ENCODE peak calls at places on chromosome 16, in five cellular contexts. Z is posterior vena cava, O is dermis microvascular lymphatic vessel endothelial cell, L is putamen, S is fibroblast of mammary gland. E is an unnamed sample.

GRCh38 chr16:1857433-1858097 is 14.4 kb downstream of the MEIOB start:
- DNase-seq in Z (no peak), O (no peak), L (no peak), S (no peak), E (no peak)

GRCh38 chr16:50281391-50282009 is 15.1 kb downstream of the ADCY7 start:
- DNase-seq in Z (peak), O (no peak), L (no peak), S (no peak), E (no peak)

GRCh38 chr16:67957622-67958021 is 10.8 kb downstream of the SLC12A4 start:
- DNase-seq in Z (no peak), O (no peak), L (no peak), S (no peak), E (no peak)

GRCh38 chr16:78436023-78436422 is 336.6 kb downstream of the WWOX start:
- DNase-seq in Z (no peak), O (no peak), L (no peak), S (no peak), E (no peak)

GRCh38 chr16:89108412-89108811 is 14.8 kb downstream of the ACSF3 start:
- DNase-seq in Z (no peak), O (no peak), L (no peak), S (no peak), E (no peak)

GRCh38 chr16:58123896-58124600 is 5.1 kb downstream of the CFAP20 start:
- DNase-seq in Z (no peak), O (peak), L (no peak), S (no peak), E (peak)

GRCh38 chr16:88691924-88692560 is 5.7 kb upstream of the SNAI3 start:
- DNase-seq in Z (no peak), O (no peak), L (no peak), S (no peak), E (no peak)

GRCh38 chr16:9706217-9706616 is 476.0 kb downstream of the GRIN2A start:
- DNase-seq in Z (no peak), O (no peak), L (no peak), S (peak), E (no peak)

GRCh38 chr16:3458278-3458851 is 14.9 kb downstream of the NAA60 start:
- DNase-seq in Z (no peak), O (peak), L (no peak), S (no peak), E (peak)

GRCh38 chr16:285146-286055 is 2.4 kb downstream of the PDIA2 start:
- DNase-seq in Z (no peak), O (no peak), L (no peak), S (no peak), E (no peak)

GRCh38 chr16:77951788-77952187 is 70.6 kb upstream of the CLEC3A start:
- DNase-seq in Z (no peak), O (peak), L (no peak), S (no peak), E (no peak)

GRCh38 chr16:55045329-55046145 is 114.9 kb downstream of the IRX5 start:
- DNase-seq in Z (no peak), O (no peak), L (no peak), S (no peak), E (no peak)

GRCh38 chr16:86872126-86872525 is 293.8 kb downstream of the FOXL1 start:
- DNase-seq in Z (no peak), O (no peak), L (no peak), S (no peak), E (no peak)

GRCh38 chr16:51877686-51878085 is 669.3 kb downstream of the TOX3 start:
- DNase-seq in Z (no peak), O (no peak), L (no peak), S (peak), E (no peak)

GRCh38 chr16:49471038-49471727 is 97.6 kb downstream of the C16orf78 start:
- DNase-seq in Z (no peak), O (no peak), L (no peak), S (no peak), E (no peak)

GRCh38 chr16:10777356-10777755 is 33.7 kb downstream of the NUBP1 start:
- DNase-seq in Z (no peak), O (no peak), L (no peak), S (no peak), E (no peak)

GRCh38 chr16:35795361-35796029 is 2336.1 kb downstream of the TP53TG3F start:
- DNase-seq in Z (peak), O (no peak), L (no peak), S (no peak), E (no peak)

GRCh38 chr16:29806096-29806579 is at the start of gene MAZ:
- DNase-seq in Z (no peak), O (no peak), L (peak), S (peak), E (no peak)

GRCh38 chr16:4371481-4372314 is at the start of gene VASN:
- DNase-seq in Z (peak), O (peak), L (no peak), S (peak), E (peak)

GRCh38 chr16:89476811-89477261 is 13.5 kb downstream of the ANKRD11 start:
- DNase-seq in Z (no peak), O (no peak), L (no peak), S (no peak), E (no peak)

GRCh38 chr16:19196871-19197270 is 28.8 kb downstream of the SYT17 start:
- DNase-seq in Z (no peak), O (no peak), L (no peak), S (no peak), E (peak)

GRCh38 chr16:58037365-58038057 is 12.0 kb downstream of the MMP15 start:
- DNase-seq in Z (no peak), O (no peak), L (no peak), S (no peak), E (no peak)

GRCh38 chr16:70738083-70738977 is 52.5 kb upstream of the MTSS2 start:
- DNase-seq in Z (no peak), O (peak), L (no peak), S (peak), E (peak)

GRCh38 chr16:20969386-20969785 is 68.8 kb downstream of the LYRM1 start:
- DNase-seq in Z (peak), O (no peak), L (peak), S (no peak), E (no peak)

GRCh38 chr16:4679854-4680636 is 13.3 kb upstream of the NUDT16L1 start:
- DNase-seq in Z (peak), O (peak), L (no peak), S (peak), E (no peak)

GRCh38 chr16:58194790-58195189 is 3.1 kb downstream of the CSNK2A2 start:
- DNase-seq in Z (no peak), O (no peak), L (no peak), S (no peak), E (no peak)

GRCh38 chr16:48405907-48406306 is 20.7 kb upstream of the SIAH1 start:
- DNase-seq in Z (no peak), O (no peak), L (no peak), S (no peak), E (no peak)

GRCh38 chr16:11047057-11047456 is 102.7 kb downstream of the CLEC16A start:
- DNase-seq in Z (no peak), O (no peak), L (no peak), S (peak), E (no peak)

GRCh38 chr16:31641279-31641678 is 113.6 kb downstream of the AHSP start:
- DNase-seq in Z (no peak), O (no peak), L (no peak), S (no peak), E (no peak)

GRCh38 chr16:89883346-89884040 is 10.1 kb downstream of the TCF25 start:
- DNase-seq in Z (no peak), O (no peak), L (no peak), S (no peak), E (no peak)

GRCh38 chr16:75265911-75266701 is 14.7 kb upstream of the BCAR1 start:
- DNase-seq in Z (peak), O (peak), L (no peak), S (peak), E (peak)

GRCh38 chr16:31458073-31458834 is 1.0 kb upstream of the ARMC5 start:
- DNase-seq in Z (peak), O (peak), L (no peak), S (peak), E (peak)

GRCh38 chr16:87791295-87792204 is 25.8 kb upstream of the KLHDC4 start:
- DNase-seq in Z (no peak), O (no peak), L (peak), S (no peak), E (no peak)

GRCh38 chr16:68367891-68368601 is 57.2 kb downstream of the PRMT7 start:
- DNase-seq in Z (no peak), O (no peak), L (no peak), S (no peak), E (no peak)

GRCh38 chr16:54987081-54987480 is 56.4 kb downstream of the IRX5 start:
- DNase-seq in Z (no peak), O (no peak), L (peak), S (no peak), E (no peak)

GRCh38 chr16:27686926-27687325 is 137.0 kb downstream of the KATNIP start:
- DNase-seq in Z (no peak), O (no peak), L (no peak), S (no peak), E (no peak)

GRCh38 chr16:1794221-1794871 is 841 bp upstream of the IGFALS start:
- DNase-seq in Z (no peak), O (no peak), L (no peak), S (no peak), E (no peak)

GRCh38 chr16:600781-601180 is 10.9 kb downstream of the RAB40C start:
- DNase-seq in Z (no peak), O (peak), L (no peak), S (no peak), E (peak)

GRCh38 chr16:84501077-84501735 is 3.3 kb downstream of the MEAK7 start:
- DNase-seq in Z (peak), O (peak), L (no peak), S (peak), E (no peak)